ENCODE peak calls at places on chromosomes 7 and 10, in ten cellular contexts. K, N, I, H, Z, O, U, V, D and Q are unnamed samples.

GRCh38 chr10:77004917-77005564 is 632.6 kb downstream of the KCNMA1 start:
- DNase-seq in K (peak; percentile 30), N (no peak), I (no peak), H (no peak), Z (peak; percentile 99), O (peak; percentile 73), U (peak; percentile 11), V (peak; percentile 41), D (peak; percentile 52), Q (peak; percentile 30)

GRCh38 chr7:1706721-1707613 is 36.9 kb downstream of the ELFN1 start:
- DNase-seq in K (no peak), N (no peak), I (no peak), H (no peak), Z (no peak), O (no peak), U (no peak), V (no peak), D (peak; percentile 45), Q (no peak)

GRCh38 chr10:15346440-15347141 is 24.5 kb downstream of the FAM171A1 start:
- DNase-seq in K (no peak), N (peak; percentile 43), I (no peak), H (no peak), Z (no peak), O (peak; percentile 35), U (no peak), V (no peak), D (peak; percentile 73), Q (no peak)

GRCh38 chr7:45120-46090 is 147.0 kb upstream of the FAM20C start:
- DNase-seq in K (no peak), N (no peak), I (peak; percentile 3), H (peak; percentile 15), Z (no peak), O (no peak), U (peak; percentile 1), V (no peak), D (no peak), Q (no peak)

GRCh38 chr10:77036993-77037734 is 600.4 kb downstream of the KCNMA1 start:
- DNase-seq in K (no peak), N (no peak), I (no peak), H (no peak), Z (peak; percentile 74), O (peak; percentile 31), U (no peak), V (peak; percentile 24), D (peak; percentile 27), Q (no peak)

GRCh38 chr7:73881352-73882059 is 20.5 kb downstream of the TMEM270 start:
- DNase-seq in K (no peak), N (no peak), I (no peak), H (peak; percentile 20), Z (no peak), O (no peak), U (no peak), V (no peak), D (peak; percentile 47), Q (no peak)

GRCh38 chr10:119509909-119510451 is 32.5 kb downstream of the RGS10 start:
- DNase-seq in K (no peak), N (peak; percentile 76), I (peak; percentile 84), H (no peak), Z (peak; percentile 23), O (no peak), U (peak; percentile 78), V (no peak), D (peak; percentile 46), Q (no peak)

GRCh38 chr10:63711866-63712716 is 190.9 kb downstream of the REEP3 start:
- DNase-seq in K (peak; percentile 92), N (peak; percentile 93), I (peak; percentile 97), H (peak; percentile 94), Z (peak; percentile 100), O (no peak), U (peak; percentile 99), V (peak; percentile 90), D (peak; percentile 82), Q (peak; percentile 93)

GRCh38 chr10:77504870-77505257 is 132.7 kb downstream of the KCNMA1 start:
- DNase-seq in K (no peak), N (no peak), I (no peak), H (no peak), Z (peak; percentile 100), O (no peak), U (no peak), V (peak; percentile 83), D (no peak), Q (peak; percentile 32)

GRCh38 chr10:123642293-123642692 is 23.9 kb upstream of the GPR26 start:
- DNase-seq in K (no peak), N (no peak), I (no peak), H (no peak), Z (peak; percentile 5), O (no peak), U (no peak), V (no peak), D (peak; percentile 57), Q (no peak)

GRCh38 chr10:3056280-3057037 is 10.9 kb upstream of the PFKP start:
- DNase-seq in K (no peak), N (no peak), I (no peak), H (no peak), Z (no peak), O (no peak), U (no peak), V (no peak), D (no peak), Q (no peak)

GRCh38 chr10:132848306-132848705 is 62.4 kb upstream of the NKX6-2 start:
- DNase-seq in K (no peak), N (no peak), I (no peak), H (no peak), Z (no peak), O (peak; percentile 35), U (no peak), V (no peak), D (peak; percentile 54), Q (no peak)

GRCh38 chr7:134083766-134084487 is 43.2 kb upstream of the LRGUK start:
- DNase-seq in K (no peak), N (no peak), I (no peak), H (no peak), Z (peak; percentile 38), O (no peak), U (no peak), V (no peak), D (no peak), Q (no peak)

DNA sequence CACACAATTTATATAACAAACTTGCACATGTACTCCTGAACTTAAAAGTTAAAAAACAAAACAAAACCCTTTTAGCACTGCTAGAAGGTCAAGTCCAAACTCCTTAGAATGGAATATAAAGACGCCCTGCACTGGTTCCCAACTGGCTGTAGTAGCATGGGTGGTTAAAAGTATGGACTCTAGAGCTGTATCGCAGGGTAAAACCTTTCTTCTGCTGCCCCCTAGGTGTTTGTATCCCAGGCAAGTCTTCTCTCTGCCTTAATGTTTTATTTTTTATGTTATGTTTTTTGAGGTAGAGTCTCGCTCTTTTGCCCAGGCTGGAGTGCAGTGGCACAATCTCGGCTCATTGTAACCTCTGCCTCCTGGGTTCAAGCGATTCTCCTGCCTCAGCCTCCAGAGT is 35.2 kb downstream of the LSMEM1 start:
- DNase-seq in K (no peak), N (no peak), I (no peak), H (no peak), Z (no peak), O (no peak), U (no peak), V (no peak), D (no peak), Q (peak; percentile 14)
- TF ChIP-seq CTCF in K (no peak), N (no peak), I (no peak), H (no peak), Z (peak; percentile 12), O (no peak), U (no peak), V (no peak), D (no peak), Q (no peak)

GRCh38 chr7:5752663-5753062 is 28.8 kb downstream of the RNF216 start:
- DNase-seq in K (no peak), N (no peak), I (no peak), H (no peak), Z (no peak), O (no peak), U (no peak), V (no peak), D (no peak), Q (no peak)

GRCh38 chr7:5755704-5756131 is 25.7 kb downstream of the RNF216 start:
- DNase-seq in K (no peak), N (no peak), I (no peak), H (no peak), Z (no peak), O (no peak), U (no peak), V (no peak), D (no peak), Q (no peak)

GRCh38 chr7:5758286-5758685 is 23.2 kb downstream of the RNF216 start:
- DNase-seq in K (no peak), N (no peak), I (no peak), H (no peak), Z (no peak), O (no peak), U (no peak), V (no peak), D (no peak), Q (no peak)

GRCh38 chr7:5758753-5759330 is 22.6 kb downstream of the RNF216 start:
- DNase-seq in K (no peak), N (no peak), I (no peak), H (no peak), Z (no peak), O (no peak), U (no peak), V (no peak), D (no peak), Q (no peak)

DNA sequence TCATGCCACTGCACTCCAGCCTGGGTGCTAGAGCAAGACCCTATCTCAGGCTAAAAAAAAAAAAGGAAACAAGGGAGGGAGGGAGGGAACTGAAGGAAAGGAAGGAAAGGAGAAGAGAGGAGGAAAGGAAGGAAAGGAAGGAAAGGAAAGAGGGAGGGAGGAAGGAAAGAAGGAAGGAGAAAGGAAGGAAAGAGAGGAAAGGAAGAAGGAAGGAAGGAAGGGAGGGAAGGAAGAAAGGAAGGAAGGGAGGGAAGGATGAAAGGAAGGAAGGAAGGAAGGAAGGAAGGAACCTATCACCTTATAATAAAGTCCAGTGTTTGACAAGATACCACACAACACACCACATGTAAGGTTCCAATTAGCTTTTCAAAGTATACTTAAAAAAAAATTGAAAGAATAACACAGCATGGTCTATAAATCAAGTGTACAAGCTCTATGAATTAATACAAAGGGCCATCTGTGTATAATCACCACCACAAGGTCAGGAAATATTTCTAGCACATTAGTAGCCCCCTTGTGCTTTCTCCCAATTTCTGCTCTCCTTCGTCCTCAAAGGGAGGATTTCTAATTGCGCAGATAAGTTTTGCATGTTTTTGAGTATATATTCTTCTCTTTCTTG is 26.4 kb downstream of the RNF216 start:
- DNase-seq in K (no peak), N (no peak), I (no peak), H (no peak), Z (no peak), O (no peak), U (no peak), V (no peak), D (no peak), Q (no peak)
- H3K36me3 ChIP-seq in K (no peaks in the 10 kb centered on the region), N (peaks cover 56% of the 10 kb centered on the region), I (peaks cover 16% of the 10 kb centered on the region), H (no peaks in the 10 kb centered on the region), Z (peaks cover 34% of the 10 kb centered on the region), O (peaks cover 32% of the 10 kb centered on the region), U (no peaks in the 10 kb centered on the region), V (peaks cover 38% of the 10 kb centered on the region), D (peaks cover 56% of the 10 kb centered on the region), Q (peaks cover 24% of the 10 kb centered on the region)

GRCh38 chr7:40784176-40784575 is 649.4 kb downstream of the SUGCT start:
- DNase-seq in K (no peak), N (no peak), I (no peak), H (no peak), Z (no peak), O (peak; percentile 73), U (no peak), V (no peak), D (no peak), Q (no peak)
- TF ChIP-seq CTCF in K (no peak), N (no peak), I (no peak), H (no peak), Z (no peak), O (no peak), U (no peak), V (no peak), D (no peak), Q (no peak)

GRCh38 chr10:99708428-99709010 is 23.4 kb downstream of the COX15 start:
- DNase-seq in K (peak; percentile 22), N (no peak), I (no peak), H (no peak), Z (no peak), O (no peak), U (no peak), V (no peak), D (no peak), Q (no peak)
- H3K36me3 ChIP-seq in K (no peaks in the 10 kb centered on the region), N (peaks cover 62% of the 10 kb centered on the region), I (peaks cover 6% of the 10 kb centered on the region), H (no peaks in the 10 kb centered on the region), Z (peaks cover 11% of the 10 kb centered on the region), O (peaks cover 3% of the 10 kb centered on the region), U (no peaks in the 10 kb centered on the region), V (peaks cover 21% of the 10 kb centered on the region), D (peaks cover 84% of the 10 kb centered on the region), Q (peaks cover 19% of the 10 kb centered on the region)